ENCODE peak calls at places on chromosomes 11 and 22, in ten cellular contexts. W, L, H, O, D, B, T, Z, F and J are unnamed samples.

GRCh38 chr11:85764796-85765195 is 46.1 kb downstream of the SYTL2 start:
- DNase-seq in Z (no peak), B (no peak), O (no peak), F (no peak), W (no peak), L (no peak), H (no peak), T (no peak), D (no peak), J (no peak)

GRCh38 chr11:84247931-84248330 is 961.8 kb upstream of the CCDC90B start:
- DNase-seq in W (no peak), D (no peak), H (no peak), O (no peak), F (peak), L (no peak), Z (no peak), T (no peak), B (no peak), J (no peak)

GRCh38 chr11:99063331-99063730 is 42.6 kb downstream of the CNTN5 start:
- DNase-seq in B (no peak), O (no peak), Z (no peak), F (no peak), W (no peak), T (no peak), L (no peak), H (no peak), D (no peak), J (no peak)

GRCh38 chr11:61860054-61860903 is 31.1 kb downstream of the FADS3 start:
- DNase-seq in L (peak), Z (peak), F (peak), H (no peak), W (no peak), D (no peak), O (peak), T (no peak), B (no peak), J (no peak)

GRCh38 chr11:43976863-43977262 is 34.4 kb downstream of the C11orf96 start:
- DNase-seq in D (no peak), L (no peak), B (no peak), O (no peak), H (no peak), W (no peak), T (no peak), F (no peak), Z (no peak), J (no peak)

GRCh38 chr22:40421941-40422340 is 51.5 kb downstream of the SGSM3 start:
- DNase-seq in F (no peak), O (no peak), W (no peak), L (no peak), H (no peak), D (no peak), T (no peak), B (no peak), Z (no peak), J (no peak)

GRCh38 chr11:9858822-9859221 is 194.9 kb downstream of the SWAP70 start:
- DNase-seq in H (peak), T (no peak), L (no peak), W (peak), D (no peak), Z (no peak), O (no peak), F (peak), B (no peak), J (no peak)

GRCh38 chr11:119872911-119873310 is 143.9 kb upstream of the NECTIN1 start:
- DNase-seq in O (no peak), W (no peak), F (no peak), D (no peak), T (peak), L (no peak), B (no peak), H (no peak), Z (no peak), J (no peak)

GRCh38 chr11:128482512-128483191 is 104.7 kb downstream of the ETS1 start:
- DNase-seq in L (no peak), D (peak), F (peak), H (no peak), W (peak), T (no peak), B (no peak), O (no peak), Z (no peak), J (no peak)

GRCh38 chr11:2739531-2740274 is 39.9 kb upstream of the KCNQ1OT1 start:
- DNase-seq in F (no peak), W (no peak), L (peak), T (no peak), O (no peak), D (no peak), Z (peak), H (no peak), B (no peak), J (no peak)

DNA sequence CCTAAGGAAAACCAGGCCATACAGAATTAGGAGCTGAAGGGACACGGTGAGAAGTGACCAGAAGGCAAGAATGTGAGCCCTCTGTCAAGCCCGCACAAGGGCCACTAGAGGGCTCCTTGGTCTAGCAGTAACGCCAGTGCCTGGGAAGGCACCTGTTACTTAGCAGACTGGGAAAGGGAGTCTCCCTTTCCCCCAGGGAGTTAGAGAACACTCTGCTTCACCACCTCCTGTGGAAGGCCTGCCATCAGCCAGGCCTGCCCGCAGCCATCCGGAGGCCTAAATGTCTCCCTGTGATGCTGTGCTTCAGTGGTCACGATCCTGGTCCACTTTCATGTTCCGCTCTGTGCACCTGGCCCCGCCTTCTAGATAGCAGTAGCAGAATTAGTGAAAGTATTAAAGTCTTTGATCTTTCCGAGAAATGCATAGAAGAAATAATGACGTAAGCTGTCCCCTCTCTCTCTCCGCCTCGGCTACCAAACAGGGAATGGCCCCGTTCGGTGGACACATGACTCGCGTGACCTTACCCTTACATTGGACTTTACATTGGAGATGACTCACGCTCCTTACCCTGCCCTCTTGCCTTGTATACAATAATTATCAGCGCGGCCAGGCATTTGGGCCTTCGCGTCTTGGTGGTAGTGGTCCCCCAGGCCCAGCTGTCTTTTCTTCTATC is 10.7 kb upstream of the GSTP1 start:
- DNase-seq in T (peak), F (peak), O (peak), B (peak), Z (no peak), D (no peak), W (peak), L (peak), H (peak), J (no peak)
- TF ChIP-seq CTCF in T (peak), F (peak), O (peak), B (peak), Z (peak), D (peak), W (peak), L (peak), H (peak), J (peak)

DNA sequence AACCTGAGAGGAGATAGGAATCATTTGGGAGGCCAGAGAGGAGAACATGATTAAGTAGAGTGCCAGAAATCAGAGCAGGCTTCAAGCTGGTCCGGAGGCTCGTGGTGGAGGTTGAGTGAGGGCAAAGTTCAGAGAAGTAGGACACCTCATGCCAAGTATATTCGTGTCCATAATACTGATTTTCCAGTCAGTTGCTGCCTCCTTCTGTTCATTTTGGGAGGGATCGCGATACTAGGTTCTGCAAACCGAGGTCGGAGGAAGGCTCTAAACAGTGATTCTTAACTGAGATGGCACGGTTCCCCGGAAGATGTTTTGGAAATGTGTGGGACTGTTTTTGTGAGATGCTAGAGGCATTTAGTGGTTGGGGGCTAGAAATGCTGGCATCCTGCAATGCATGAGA is 13.6 kb upstream of the CD3E start:
- DNase-seq in L (peak), D (peak), O (peak), F (peak), B (no peak), W (peak), Z (no peak), H (peak), T (no peak), J (no peak)
- TF ChIP-seq CTCF in L (no peak), D (peak), O (peak), F (peak), B (peak), W (peak), Z (no peak), H (no peak), T (peak), J (peak)

GRCh38 chr22:29727248-29727551 is 7.4 kb downstream of the CABP7 start:
- DNase-seq in T (no peak), O (peak), Z (peak), D (peak), L (no peak), H (peak), B (no peak), F (peak), W (no peak), J (no peak)
- TF ChIP-seq CTCF in T (peak), O (no peak), Z (no peak), D (peak), L (no peak), H (no peak), B (no peak), F (peak), W (no peak), J (peak)

GRCh38 chr11:124942446-124943202 is 6.8 kb upstream of the HEPACAM start:
- DNase-seq in Z (no peak), F (no peak), W (no peak), B (no peak), T (peak), D (no peak), O (no peak), H (no peak), L (no peak), J (no peak)

GRCh38 chr11:124944565-124944964 is 8.7 kb upstream of the HEPACAM start:
- DNase-seq in Z (no peak), B (no peak), H (no peak), W (no peak), T (no peak), F (no peak), D (no peak), L (no peak), O (no peak), J (no peak)

GRCh38 chr11:124941703-124942102 is 5.9 kb upstream of the HEPACAM start:
- DNase-seq in F (no peak), T (no peak), L (no peak), H (no peak), O (no peak), W (no peak), B (no peak), D (no peak), Z (no peak), J (no peak)

GRCh38 chr11:124943731-124944130 is 7.9 kb upstream of the HEPACAM start:
- DNase-seq in D (no peak), O (no peak), F (no peak), Z (no peak), L (no peak), H (no peak), B (no peak), T (no peak), W (no peak), J (no peak)

GRCh38 chr11:124943242-124943641 is 7.4 kb upstream of the HEPACAM start:
- DNase-seq in D (no peak), H (no peak), T (peak), B (no peak), F (no peak), L (no peak), O (no peak), W (no peak), Z (no peak), J (no peak)
- TF ChIP-seq CTCF in D (no peak), H (no peak), T (peak), B (no peak), F (peak), L (no peak), O (no peak), W (no peak), Z (no peak), J (no peak)

GRCh38 chr22:35959121-35959800 is 69.4 kb downstream of the RBFOX2 start:
- DNase-seq in B (no peak), O (no peak), H (no peak), F (no peak), T (no peak), L (no peak), D (no peak), Z (no peak), W (no peak), J (no peak)
- TF ChIP-seq CTCF in B (no peak), O (no peak), H (no peak), F (no peak), T (no peak), L (no peak), D (no peak), Z (no peak), W (no peak), J (no peak)

DNA sequence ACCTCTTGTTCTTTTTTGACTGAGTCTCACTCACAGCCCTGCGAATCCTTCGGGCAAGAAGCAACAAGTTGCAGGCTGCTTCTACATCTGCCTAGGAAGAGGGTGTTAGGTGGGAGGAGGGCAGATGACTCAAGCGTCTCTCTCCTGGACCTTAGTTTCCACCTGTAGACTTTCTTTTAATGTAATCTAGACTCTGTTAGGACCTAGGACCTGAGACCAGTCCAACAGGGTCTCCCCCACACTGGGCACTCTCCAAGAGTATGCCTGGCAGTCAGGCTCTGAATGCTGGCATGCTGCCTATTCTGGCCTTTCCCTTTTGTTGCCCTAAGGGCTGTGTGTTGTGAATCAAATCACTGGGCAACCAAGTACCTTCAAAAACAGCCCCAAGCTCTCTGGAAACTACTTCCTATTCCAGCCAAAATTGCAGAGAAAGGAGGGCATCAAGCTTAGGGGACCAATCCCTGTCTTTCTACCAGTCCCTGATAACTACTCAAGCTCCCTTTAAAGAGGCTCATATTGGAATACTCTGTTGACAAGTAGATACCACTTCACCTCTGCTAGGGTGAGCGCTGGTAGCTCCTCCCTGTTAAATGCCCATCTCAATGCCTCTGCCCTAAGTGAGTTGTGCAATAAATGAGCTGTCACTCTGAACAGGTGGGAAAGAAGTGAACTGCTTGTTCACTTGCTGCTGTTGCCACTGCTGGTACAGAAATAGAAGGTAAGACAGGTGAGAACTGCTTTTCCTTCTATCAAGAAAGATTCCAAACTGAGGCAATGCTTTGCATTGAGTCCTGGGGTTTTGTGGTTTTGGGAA is at the start of gene BBOX1:
- DNase-seq in H (no peak), Z (no peak), O (no peak), D (no peak), W (no peak), L (no peak), F (peak), T (peak), B (no peak), J (no peak)
- TF ChIP-seq CTCF in H (no peak), Z (no peak), O (no peak), D (no peak), W (no peak), L (no peak), F (no peak), T (no peak), B (no peak), J (no peak)

DNA sequence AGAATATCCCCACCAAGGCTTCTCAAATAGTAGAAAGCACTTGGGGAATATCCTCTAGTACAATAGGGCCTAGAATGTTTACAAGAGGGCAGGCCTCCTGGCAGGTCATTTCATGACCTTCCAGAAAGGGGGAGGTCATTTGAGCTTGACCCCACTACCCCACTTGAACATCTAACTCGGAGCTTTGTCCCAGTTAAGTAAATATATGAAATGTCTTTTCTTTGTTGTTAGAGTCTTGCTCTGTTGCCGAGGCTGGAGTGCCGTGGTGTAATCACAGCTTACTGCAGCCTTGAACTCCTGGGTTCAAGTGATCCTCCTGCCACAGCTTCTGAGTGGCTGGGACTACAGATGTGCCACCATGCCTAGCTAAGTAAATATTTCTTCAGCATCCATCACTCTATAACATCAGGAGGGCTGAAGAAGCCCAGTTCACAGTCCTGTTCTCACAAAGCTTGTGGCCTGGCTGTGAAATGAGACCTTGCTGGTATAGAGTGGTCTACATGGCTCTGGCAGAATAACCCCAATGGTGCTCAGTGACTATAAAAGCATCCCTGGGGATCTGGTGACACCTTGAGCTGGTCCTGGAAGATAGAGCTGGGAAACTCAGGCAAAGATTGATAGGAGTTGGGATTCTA is 108.3 kb downstream of the ABTB2 start:
- DNase-seq in H (no peak), B (no peak), W (no peak), F (no peak), Z (no peak), O (no peak), L (no peak), D (no peak), T (no peak), J (no peak)
- TF ChIP-seq CTCF in H (no peak), B (no peak), W (no peak), F (no peak), Z (no peak), O (no peak), L (no peak), D (no peak), T (no peak), J (no peak)

DNA sequence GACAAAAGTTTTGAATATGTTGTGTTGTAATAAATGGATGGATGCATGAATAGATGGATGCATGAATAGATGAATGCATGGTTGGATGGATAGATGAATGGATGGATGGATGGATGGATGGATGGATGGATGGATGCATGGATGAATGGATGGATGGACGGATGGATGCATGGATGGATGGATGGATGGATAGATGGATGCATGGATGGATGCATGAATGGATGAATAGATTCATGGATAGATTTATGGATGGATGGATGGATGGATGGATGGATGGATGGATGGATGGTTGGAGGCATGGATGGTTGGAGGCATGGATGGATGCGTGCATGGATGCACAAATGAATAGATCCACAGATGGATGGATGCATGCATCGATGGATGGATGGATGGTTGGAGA is 623.2 kb upstream of the B3GAT1 start:
- DNase-seq in B (no peak), Z (no peak), L (no peak), W (no peak), H (no peak), T (no peak), O (no peak), F (no peak), D (no peak), J (no peak)
- TF ChIP-seq CTCF in B (no peak), Z (no peak), L (no peak), W (no peak), H (no peak), T (no peak), O (no peak), F (no peak), D (no peak), J (no peak)